ENCODE peak calls at places on chromosomes 16 and 17, in six cellular contexts. W is left lung, Q is stomach, X is prostate gland, U is mucosa of descending colon, N is GM23248. A is an unnamed sample.

GRCh38 chr16:23699100-23699499 is 13.9 kb downstream of the ERN2 start:
- DNase-seq in W (no peak), Q (peak; percentile 82), X (no peak), U (peak; percentile 92), N (no peak), A (no peak)

GRCh38 chr17:45247429-45248131 is 14.3 kb downstream of the SPATA32 start:
- DNase-seq in W (peak; percentile 96), Q (peak; percentile 98), X (peak; percentile 97), U (peak; percentile 99), N (peak; percentile 81), A (peak; percentile 86)

GRCh38 chr16:77834600-77834963 is 46.2 kb downstream of the VAT1L start:
- DNase-seq in W (no peak), Q (no peak), X (no peak), U (no peak), N (peak; percentile 82), A (no peak)

GRCh38 chr17:1551741-1552140 is 10.9 kb downstream of the PITPNA start:
- DNase-seq in W (no peak), Q (no peak), X (no peak), U (no peak), N (no peak), A (no peak)

GRCh38 chr16:48383877-48384304 is 1.3 kb downstream of the SIAH1 start:
- DNase-seq in W (no peak), Q (no peak), X (peak; percentile 21), U (peak; percentile 45), N (peak; percentile 49), A (no peak)

GRCh38 chr17:58332720-58333395 is 4.3 kb upstream of the TSPOAP1 start:
- DNase-seq in W (no peak), Q (no peak), X (no peak), U (no peak), N (no peak), A (no peak)

GRCh38 chr17:29610395-29610794 is 12.3 kb downstream of the CORO6 start:
- DNase-seq in W (no peak), Q (no peak), X (no peak), U (no peak), N (no peak), A (no peak)

GRCh38 chr16:23516366-23517137 is 6.3 kb upstream of the GGA2 start:
- DNase-seq in W (no peak), Q (no peak), X (no peak), U (no peak), N (peak; percentile 15), A (no peak)

GRCh38 chr16:84647830-84648594 is at the start of gene KLHL36:
- DNase-seq in W (peak; percentile 61), Q (peak; percentile 66), X (peak; percentile 49), U (peak; percentile 75), N (peak; percentile 78), A (peak; percentile 71)

GRCh38 chr16:62752837-62753236 is 716.6 kb upstream of the CDH8 start:
- DNase-seq in W (no peak), Q (no peak), X (no peak), U (no peak), N (no peak), A (no peak)

GRCh38 chr17:38421871-38422819 is 6.1 kb upstream of the ARHGAP23 start:
- DNase-seq in W (no peak), Q (no peak), X (no peak), U (no peak), N (peak; percentile 17), A (no peak)

GRCh38 chr17:50931003-50931878 is 65.1 kb upstream of the TOB1 start:
- DNase-seq in W (peak; percentile 81), Q (peak; percentile 92), X (peak; percentile 61), U (peak; percentile 75), N (peak; percentile 98), A (peak; percentile 94)

GRCh38 chr16:78515421-78515820 is 416.0 kb downstream of the WWOX start:
- DNase-seq in W (no peak), Q (no peak), X (no peak), U (no peak), N (no peak), A (no peak)

GRCh38 chr17:48148029-48148759 is 40.6 kb downstream of the SNX11 start:
- DNase-seq in W (no peak), Q (no peak), X (no peak), U (no peak), N (no peak), A (no peak)

GRCh38 chr16:27400751-27401620 is 988 bp upstream of the IL21R start:
- DNase-seq in W (no peak), Q (no peak), X (no peak), U (no peak), N (peak; percentile 75), A (no peak)

DNA sequence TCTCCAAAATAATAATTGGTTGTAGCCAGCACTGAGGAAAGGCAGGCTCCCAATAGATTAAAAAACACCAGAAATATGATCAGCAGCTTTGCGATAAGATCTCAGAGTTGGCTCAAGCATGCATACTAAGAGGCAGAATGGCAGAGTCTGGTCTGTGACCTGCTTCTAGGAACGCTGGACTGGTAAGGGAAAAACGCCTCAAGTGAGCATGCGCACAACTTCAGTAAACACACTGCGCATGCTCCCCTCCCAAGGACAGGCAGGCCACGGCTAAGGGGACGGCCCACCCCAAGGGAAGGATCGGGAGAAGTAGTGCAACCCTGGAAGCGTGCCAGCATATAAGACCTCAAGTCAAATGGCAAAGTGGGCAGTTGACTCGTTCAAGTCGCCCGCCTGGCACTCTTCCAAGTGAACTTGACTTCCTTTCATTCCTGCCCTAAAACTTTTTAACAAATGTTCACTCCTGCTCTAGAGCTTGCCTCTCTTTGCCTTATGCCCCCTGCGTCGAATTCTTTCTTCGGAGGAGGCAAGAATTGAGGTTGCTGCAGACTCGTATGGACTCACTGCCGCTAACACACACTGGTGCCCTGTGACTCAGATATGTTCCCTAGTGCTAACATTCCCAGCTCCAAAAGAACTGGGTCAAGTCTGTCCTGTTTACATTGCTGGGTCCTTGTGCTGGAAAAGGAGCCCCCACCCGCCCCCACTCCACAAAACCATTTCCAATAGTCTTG is 22.4 kb upstream of the PRM1 start:
- DNase-seq in W (peak; percentile 58), Q (peak; percentile 85), X (peak; percentile 62), U (no peak), N (no peak), A (no peak)
- H3K4me3 ChIP-seq in W (no peak overlapping the region), Q (no peak overlapping the region), X (no peak overlapping the region), U (no peak overlapping the region), N (no peak overlapping the region), A (no peak overlapping the region)

DNA sequence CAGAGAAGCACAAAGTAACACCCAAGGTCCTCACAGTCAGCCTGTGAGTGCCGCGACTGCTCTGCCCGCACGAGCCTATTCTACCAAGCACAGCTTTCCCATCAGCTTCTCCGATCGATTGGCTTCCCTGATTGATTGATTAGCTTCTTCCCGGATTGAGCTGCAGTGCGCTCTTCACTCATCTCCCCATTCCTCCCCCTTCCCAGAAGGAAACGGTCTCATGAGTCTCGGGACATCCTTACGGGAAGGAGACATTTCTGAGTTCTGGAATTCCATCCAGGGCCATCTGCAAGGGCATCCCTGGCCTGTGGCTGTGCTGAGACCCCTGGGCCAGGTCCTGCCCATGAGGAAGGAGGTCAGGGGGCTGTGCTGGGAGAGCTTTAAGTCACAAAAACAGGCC is 18.0 kb downstream of the PIEZO1 start:
- DNase-seq in W (no peak), Q (no peak), X (no peak), U (no peak), N (no peak), A (no peak)
- H3K4me1 ChIP-seq in W (peaks cover 44% of the 10 kb centered on the region), Q (peaks cover 83% of the 10 kb centered on the region), X (peaks cover 61% of the 10 kb centered on the region), U (peaks cover 58% of the 10 kb centered on the region), N (peaks cover 11% of the 10 kb centered on the region), A (peaks cover 10% of the 10 kb centered on the region)

DNA sequence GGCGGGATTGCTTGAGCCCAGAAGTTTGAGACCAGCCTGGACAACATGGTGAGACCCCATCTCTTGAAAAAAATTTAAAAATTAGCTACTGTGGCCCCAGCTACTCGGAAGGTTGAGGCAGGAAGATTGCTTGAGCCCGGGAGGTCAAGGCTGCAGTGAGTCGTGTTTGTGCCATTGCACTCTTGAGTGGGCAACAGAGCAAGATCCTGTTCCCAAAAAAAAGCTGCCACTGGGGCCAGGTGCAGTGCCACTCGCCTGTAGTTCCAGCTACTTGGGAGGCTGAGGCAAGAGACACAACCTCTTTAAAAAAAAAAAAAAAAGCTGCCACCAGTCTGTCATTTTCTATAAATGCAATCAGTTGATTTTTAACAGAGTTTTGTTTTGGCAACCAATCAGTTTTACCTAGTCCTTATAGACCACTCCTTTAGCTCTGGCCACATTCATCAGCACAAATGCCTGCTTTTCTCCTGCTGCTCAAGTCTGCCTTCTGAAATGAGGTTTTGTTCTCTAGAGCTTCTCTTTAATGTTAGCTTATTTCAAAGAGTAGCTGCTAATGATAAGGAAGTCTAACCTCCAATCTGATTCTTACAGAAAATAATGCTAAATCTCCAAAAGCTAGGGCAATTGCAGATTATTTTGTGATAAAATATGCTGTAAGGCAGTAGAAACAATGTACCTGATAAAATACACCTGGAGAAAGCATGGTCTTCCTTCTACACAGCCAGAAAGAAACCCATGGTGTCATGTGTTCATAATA is 64.8 kb downstream of the TUBD1 start:
- DNase-seq in W (no peak), Q (no peak), X (no peak), U (no peak), N (no peak), A (peak; percentile 35)
- H3K4me3 ChIP-seq in W (no peak overlapping the region), Q (no peak overlapping the region), X (no peak overlapping the region), U (no peak overlapping the region), N (no peak overlapping the region), A (no peak overlapping the region)

DNA sequence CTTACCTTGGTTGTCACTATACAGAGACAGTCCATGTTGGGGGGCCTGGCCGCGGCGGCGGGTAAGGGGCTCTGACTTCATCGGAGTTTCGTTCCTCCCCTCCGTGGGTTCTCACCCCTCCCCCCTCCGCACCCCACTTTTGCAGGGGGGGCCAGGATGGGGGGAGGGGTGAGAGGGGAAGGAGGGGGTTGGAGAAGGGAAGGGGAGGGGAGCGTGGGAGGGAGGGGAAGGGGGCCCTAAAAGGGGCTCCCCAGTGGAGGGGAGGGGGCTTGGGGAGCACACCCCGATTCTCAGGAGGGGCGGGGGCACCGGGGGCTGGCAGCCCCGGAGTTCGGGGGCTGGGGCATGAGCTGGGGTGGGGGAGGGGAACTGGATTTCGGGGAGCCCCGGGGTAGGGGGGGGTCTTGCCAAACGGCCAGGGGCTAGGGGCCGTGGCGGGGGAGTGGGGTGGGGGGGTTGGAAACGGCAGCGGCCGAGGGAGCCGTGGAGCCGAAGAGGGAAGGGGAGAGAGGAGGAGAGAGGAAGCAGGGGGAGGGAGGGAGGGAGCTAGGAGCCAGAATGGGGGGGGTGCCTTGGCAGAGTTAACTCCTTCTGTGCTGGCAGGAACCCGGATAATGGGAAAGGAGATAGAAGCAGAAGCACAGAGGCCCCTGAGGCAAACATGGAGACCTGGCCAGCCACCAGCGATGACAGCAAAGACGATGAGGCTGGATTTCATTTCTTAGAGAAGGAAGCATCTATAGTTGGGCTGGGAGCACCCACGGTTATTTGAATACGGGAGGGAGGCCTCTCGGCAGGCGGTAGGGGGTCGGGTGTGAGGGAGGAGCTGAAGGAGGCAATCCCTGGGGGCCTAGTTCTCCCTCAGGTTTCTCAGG is 2.3 kb downstream of the DLG4 start:
- DNase-seq in W (peak; percentile 56), Q (peak; percentile 54), X (no peak), U (no peak), N (peak; percentile 88), A (peak; percentile 47)
- H3K4me1 ChIP-seq in W (peaks cover 22% of the 10 kb centered on the region), Q (peaks cover 86% of the 10 kb centered on the region), X (peaks cover 18% of the 10 kb centered on the region), U (peaks cover 52% of the 10 kb centered on the region), N (peaks cover 34% of the 10 kb centered on the region), A (peaks cover 26% of the 10 kb centered on the region)

A was measured in psoas muscle.